ENCODE peak calls at places on chromosomes 2 and 18, in seven cellular contexts. O is astrocyte of the spinal cord, I is Calu3, H is ovary, T is dorsolateral prefrontal cortex, A is heart left ventricle, P is SK-N-SH. G is an unnamed sample.

GRCh38 chr2:14944562-14945346 is 312.2 kb downstream of the LRATD1 start:
- DNase-seq in O (peak), I (peak), A (no peak), H (no peak), T (no peak), P (peak), G (no peak)

GRCh38 chr2:45789317-45789716 is 137.8 kb downstream of the PRKCE start:
- DNase-seq in H (no peak), P (no peak), O (no peak), T (no peak), I (no peak), A (no peak), G (no peak)

GRCh38 chr2:223786943-223787342 is 50.4 kb downstream of the AP1S3 start:
- DNase-seq in H (no peak), O (no peak), T (no peak), A (no peak), P (no peak), I (no peak), G (no peak)

GRCh38 chr2:88489181-88489580 is 36.7 kb upstream of the FOXI3 start:
- DNase-seq in A (no peak), I (no peak), O (no peak), T (no peak), H (no peak), P (no peak), G (no peak)

GRCh38 chr2:172887280-172887679 is 151.6 kb downstream of the RAPGEF4 start:
- DNase-seq in T (no peak), A (no peak), O (no peak), H (no peak), P (no peak), I (no peak), G (no peak)

GRCh38 chr2:231883468-231883881 is 42.7 kb downstream of the NPPC start:
- DNase-seq in H (no peak), A (no peak), I (no peak), P (no peak), T (no peak), O (peak), G (no peak)

GRCh38 chr2:45260946-45261345 is 251.7 kb upstream of the SIX2 start:
- DNase-seq in H (no peak), T (no peak), A (no peak), P (no peak), O (no peak), I (no peak), G (no peak)

GRCh38 chr2:157438907-157439791 is 4.7 kb downstream of the CYTIP start:
- DNase-seq in P (peak), O (no peak), I (no peak), T (no peak), A (peak), H (no peak), G (no peak)

GRCh38 chr2:71798266-71799012 is 345.1 kb downstream of the DYSF start:
- DNase-seq in P (peak), A (no peak), T (no peak), I (peak), O (peak), H (no peak), G (no peak)

GRCh38 chr18:61360440-61361383 is 27.5 kb downstream of the CDH20 start:
- DNase-seq in T (no peak), A (no peak), H (no peak), I (no peak), P (no peak), O (no peak), G (no peak)

GRCh38 chr2:65430515-65431416 is 1.6 kb downstream of the SPRED2 start:
- DNase-seq in H (peak), P (peak), T (peak), A (peak), O (peak), I (peak), G (peak)

GRCh38 chr2:174788291-174788929 is 24.1 kb upstream of the CHRNA1 start:
- DNase-seq in P (peak), I (no peak), A (no peak), T (no peak), O (no peak), H (no peak), G (no peak)

GRCh38 chr2:68426885-68427579 is 40.1 kb downstream of the FBXO48 start:
- DNase-seq in T (no peak), O (peak), A (no peak), I (no peak), P (no peak), H (no peak), G (no peak)

GRCh38 chr2:241863021-241863954 is 4.6 kb upstream of the PDCD1 start:
- DNase-seq in T (no peak), O (no peak), I (no peak), H (peak), A (peak), P (peak), G (no peak)

DNA sequence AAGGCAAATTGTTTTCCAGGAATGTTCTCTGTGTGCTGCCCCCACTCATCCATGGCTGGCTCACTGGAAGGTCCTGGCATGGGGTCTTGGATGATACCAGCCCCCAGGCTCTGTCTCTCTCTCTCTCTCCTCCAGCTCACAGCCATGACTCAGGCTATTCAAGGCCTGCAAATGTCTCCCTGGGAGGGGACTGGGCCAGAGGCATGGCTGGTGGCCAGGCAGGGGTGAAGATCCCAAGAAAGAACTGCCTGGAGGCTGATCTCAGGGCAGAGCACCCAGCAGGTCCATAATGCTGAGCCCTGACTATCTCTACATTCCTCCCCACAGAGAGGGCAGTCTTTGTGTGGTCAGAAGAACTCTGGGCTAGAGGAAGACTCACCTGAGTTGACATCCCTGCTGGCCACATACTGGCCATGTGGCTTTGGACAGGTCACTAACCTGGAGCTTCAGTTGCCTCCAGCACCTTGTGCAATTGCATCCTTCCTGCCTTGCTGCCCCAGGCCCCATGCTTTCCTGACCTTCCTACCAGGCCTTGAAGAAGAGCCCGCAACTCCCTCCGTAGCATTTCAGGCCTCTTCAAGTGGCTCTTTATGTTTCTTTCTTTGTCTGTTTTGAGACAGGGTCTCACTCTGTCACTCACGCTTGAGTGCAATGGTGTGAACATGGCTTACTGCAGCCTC is 150.4 kb downstream of the ZFP36L2 start:
- DNase-seq in H (peak), T (no peak), A (peak), P (no peak), I (no peak), O (peak), G (no peak)
- TF ChIP-seq CTCF in H (no peak), T (no peak), A (no peak), P (no peak), I (no peak), O (no peak), G (no peak)

GRCh38 chr2:101872480-101872879 is 119.3 kb upstream of the IL1R2 start:
- DNase-seq in A (peak), T (no peak), P (no peak), I (no peak), O (no peak), H (no peak), G (no peak)
- TF ChIP-seq CTCF in A (no peak), T (no peak), P (no peak), I (no peak), O (no peak), H (no peak), G (no peak)

DNA sequence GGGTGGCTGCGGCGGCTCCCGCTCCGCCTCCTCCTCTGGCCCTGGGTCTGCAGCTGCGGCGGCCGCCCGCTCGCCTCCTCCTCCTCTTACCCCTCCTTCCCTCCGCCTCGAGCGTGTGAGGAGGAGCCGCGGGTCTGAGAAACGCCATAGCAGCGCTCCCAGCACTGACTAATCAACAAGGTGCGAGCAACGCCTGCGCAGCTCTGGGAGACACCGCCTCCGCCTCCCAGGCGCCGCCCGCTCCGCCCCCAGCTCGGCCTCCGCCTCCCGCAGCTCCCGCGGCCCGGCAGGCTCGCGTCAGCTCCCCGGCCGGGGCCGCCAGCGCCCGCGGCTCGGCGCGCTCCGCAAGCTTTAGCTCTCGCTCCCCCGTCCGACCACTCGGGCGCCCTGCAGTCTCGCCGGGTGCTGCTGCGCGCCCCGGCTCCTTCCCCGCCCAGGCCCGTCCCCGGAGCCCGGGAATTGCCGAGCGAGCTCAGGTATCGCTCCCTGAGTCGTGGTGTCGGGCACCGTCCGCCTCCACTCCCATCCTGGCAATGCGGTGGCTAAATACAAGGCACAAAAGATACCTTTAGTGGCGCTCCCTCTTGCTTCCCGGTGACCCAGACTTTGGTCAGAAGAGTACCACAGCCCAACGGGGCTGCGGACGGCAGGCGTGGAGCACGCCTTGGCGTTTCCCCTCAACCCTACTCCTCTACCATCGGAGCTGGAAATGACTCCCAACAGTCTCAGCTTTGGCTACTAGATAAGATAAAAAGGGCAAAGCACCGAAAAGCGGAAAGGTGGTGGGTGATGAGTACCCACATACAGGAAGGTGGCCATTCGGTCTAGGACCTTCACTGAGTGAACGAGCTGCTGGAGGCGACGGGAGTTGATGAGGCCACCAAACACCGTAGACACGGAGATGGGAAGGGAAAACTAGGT is at the start of gene GAREM1:
- DNase-seq in P (peak), I (peak), H (peak), A (peak), T (peak), O (peak), G (peak)
- TF ChIP-seq CTCF in P (peak), I (peak), H (peak), A (peak), T (no peak), O (peak), G (no peak)

DNA sequence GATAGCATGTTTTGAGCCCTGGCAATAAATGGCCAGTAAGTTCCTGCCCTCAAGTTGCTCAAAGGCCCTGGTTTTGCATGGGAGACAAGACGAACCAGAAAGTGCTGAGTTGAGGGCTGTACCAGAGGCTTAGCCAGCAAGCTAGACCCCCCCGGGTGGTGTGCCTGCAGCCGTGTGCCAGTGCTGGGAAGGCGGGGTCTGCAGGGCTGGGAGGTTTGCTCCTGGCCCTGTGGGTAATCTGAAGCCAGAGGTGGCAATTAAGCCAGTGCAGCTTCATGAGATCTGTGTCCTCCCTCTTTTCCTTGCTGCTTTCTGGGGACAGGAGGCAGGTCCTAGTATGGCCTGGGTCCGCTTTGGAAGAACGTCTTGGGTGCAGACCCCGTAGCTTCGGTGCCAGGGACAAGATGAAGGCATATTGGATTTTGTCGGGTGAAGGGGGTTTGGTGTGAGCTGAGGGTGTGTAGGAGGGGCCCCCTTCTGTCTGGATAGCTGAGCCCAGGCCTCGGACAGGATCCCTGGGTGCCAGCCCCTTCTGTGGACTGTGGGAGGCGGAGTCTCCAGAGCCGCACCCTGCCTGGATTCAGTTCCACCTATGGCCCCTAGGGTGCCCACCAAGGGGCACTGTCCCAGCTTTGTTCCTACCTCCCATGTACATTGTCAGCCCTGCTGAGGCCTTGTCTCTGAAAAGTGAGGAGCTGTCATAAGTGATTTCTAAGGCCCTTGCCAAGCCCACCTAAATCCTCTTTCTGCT is 15.6 kb downstream of the ATOH8 start:
- DNase-seq in T (no peak), A (no peak), P (peak), H (no peak), O (no peak), I (peak), G (no peak)
- TF ChIP-seq CTCF in T (no peak), A (peak), P (peak), H (no peak), O (peak), I (no peak), G (no peak)

GRCh38 chr2:72887032-72887835 is at the start of gene SPR:
- DNase-seq in P (peak), H (peak), T (peak), I (peak), O (peak), A (peak), G (peak)
- TF ChIP-seq CTCF in P (no peak), H (no peak), T (no peak), I (no peak), O (no peak), A (no peak), G (no peak)

GRCh38 chr2:3692375-3692774 is 11.0 kb upstream of the DCDC2C start:
- DNase-seq in A (no peak), O (peak), T (no peak), I (peak), P (peak), H (no peak), G (no peak)
- TF ChIP-seq CTCF in A (no peak), O (peak), T (no peak), I (peak), P (peak), H (no peak), G (no peak)

GRCh38 chr2:105519516-105519915 is 120.7 kb upstream of the FHL2 start:
- DNase-seq in O (peak), I (no peak), T (no peak), P (no peak), H (no peak), A (no peak), G (no peak)
- TF ChIP-seq CTCF in O (peak), I (no peak), T (no peak), P (no peak), H (no peak), A (no peak), G (no peak)

DNA sequence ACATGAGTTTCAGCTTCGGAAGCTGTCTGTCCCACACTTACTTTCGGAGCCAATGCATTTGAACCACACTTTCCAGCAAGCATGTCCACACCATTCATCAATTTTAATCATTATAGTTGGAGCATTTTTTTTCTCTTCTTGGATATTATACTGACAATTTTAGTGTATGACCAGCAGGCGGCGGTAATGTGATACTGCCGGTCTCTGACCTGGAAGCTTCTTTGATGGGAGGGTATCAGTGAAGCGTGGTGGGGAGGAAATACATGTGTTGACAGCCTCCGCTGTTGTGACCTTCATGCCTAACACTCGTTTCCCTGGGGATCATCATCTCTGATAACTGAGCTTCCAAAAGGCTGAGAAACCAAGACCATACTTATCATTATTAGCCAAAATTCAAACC is 231.7 kb downstream of the GBX2 start:
- DNase-seq in P (no peak), T (no peak), I (no peak), O (no peak), A (no peak), H (no peak), G (no peak)
- TF ChIP-seq CTCF in P (peak), T (no peak), I (peak), O (peak), A (no peak), H (no peak), G (no peak)